ENCODE peak calls at places on chromosomes 3 and 15, in four cellular contexts. One of them, this sample, is unnamed.

GRCh38 chr3:197022405-197023231 is 7.0 kb downstream of the MELTF start:
- DNase-seq in posterior cingulate gyrus: peak
- DNase-seq in left colon: no peak
- DNase-seq in DMS79: no peak
- DNase-seq in this sample: no peak

GRCh38 chr3:126081618-126082333 is 2.1 kb downstream of the SLC41A3 start:
- DNase-seq in posterior cingulate gyrus: no peak
- DNase-seq in left colon: no peak
- DNase-seq in DMS79: no peak
- DNase-seq in this sample: peak

GRCh38 chr3:14787630-14788029 is 31.1 kb upstream of the FGD5 start:
- DNase-seq in posterior cingulate gyrus: no peak
- DNase-seq in left colon: no peak
- DNase-seq in DMS79: no peak
- DNase-seq in this sample: no peak

GRCh38 chr3:45992133-45992729 is 3.4 kb downstream of the FYCO1 start:
- DNase-seq in posterior cingulate gyrus: no peak
- DNase-seq in left colon: no peak
- DNase-seq in DMS79: no peak
- DNase-seq in this sample: no peak

GRCh38 chr3:183156266-183156665 is 6.3 kb downstream of the LAMP3 start:
- DNase-seq in posterior cingulate gyrus: no peak
- DNase-seq in left colon: no peak
- DNase-seq in DMS79: no peak
- DNase-seq in this sample: no peak

GRCh38 chr3:187196573-187197094 is 652 bp upstream of the RTP1 start:
- DNase-seq in posterior cingulate gyrus: no peak
- DNase-seq in left colon: no peak
- DNase-seq in DMS79: no peak
- DNase-seq in this sample: no peak

GRCh38 chr3:32460031-32460749 is 42.5 kb downstream of the CMTM6 start:
- DNase-seq in posterior cingulate gyrus: no peak
- DNase-seq in left colon: no peak
- DNase-seq in DMS79: peak
- DNase-seq in this sample: no peak

GRCh38 chr15:63234479-63234878 is 42.9 kb upstream of the APH1B start:
- DNase-seq in posterior cingulate gyrus: no peak
- DNase-seq in left colon: peak
- DNase-seq in DMS79: no peak
- DNase-seq in this sample: no peak

GRCh38 chr3:123290107-123290930 is 88.6 kb downstream of the SEC22A start:
- DNase-seq in posterior cingulate gyrus: no peak
- DNase-seq in left colon: no peak
- DNase-seq in DMS79: no peak
- DNase-seq in this sample: no peak

GRCh38 chr15:58748787-58749531 is 548 bp downstream of the ADAM10 start:
- DNase-seq in posterior cingulate gyrus: peak
- DNase-seq in left colon: peak
- DNase-seq in DMS79: no peak
- DNase-seq in this sample: no peak

GRCh38 chr15:35736150-35736549 is 190.2 kb upstream of the DPH6 start:
- DNase-seq in posterior cingulate gyrus: no peak
- DNase-seq in left colon: no peak
- DNase-seq in DMS79: no peak
- DNase-seq in this sample: no peak

GRCh38 chr15:25180606-25181289 is 226.0 kb downstream of the SNRPN start:
- DNase-seq in posterior cingulate gyrus: no peak
- DNase-seq in left colon: peak
- DNase-seq in DMS79: no peak
- DNase-seq in this sample: no peak

GRCh38 chr3:61903931-61904657 is 342.7 kb downstream of the PTPRG start:
- DNase-seq in posterior cingulate gyrus: no peak
- DNase-seq in left colon: peak
- DNase-seq in DMS79: peak
- DNase-seq in this sample: no peak

GRCh38 chr3:33438284-33438668 is 1.9 kb downstream of the UBP1 start:
- DNase-seq in posterior cingulate gyrus: no peak
- DNase-seq in left colon: no peak
- DNase-seq in DMS79: no peak
- DNase-seq in this sample: no peak

GRCh38 chr15:92638291-92638708 is 17.3 kb downstream of the FAM174B start:
- DNase-seq in posterior cingulate gyrus: no peak
- DNase-seq in left colon: peak
- DNase-seq in DMS79: peak
- DNase-seq in this sample: no peak

GRCh38 chr3:142124243-142124642 is 25.1 kb downstream of the TFDP2 start:
- DNase-seq in posterior cingulate gyrus: no peak
- DNase-seq in left colon: no peak
- DNase-seq in DMS79: no peak
- DNase-seq in this sample: no peak

GRCh38 chr15:34512628-34513027 is 70.8 kb downstream of the GOLGA8B start:
- DNase-seq in posterior cingulate gyrus: no peak
- DNase-seq in left colon: no peak
- DNase-seq in DMS79: no peak
- DNase-seq in this sample: no peak

GRCh38 chr3:31777887-31778286 is 203.2 kb downstream of the OSBPL10 start:
- DNase-seq in posterior cingulate gyrus: no peak
- DNase-seq in left colon: no peak
- DNase-seq in DMS79: no peak
- DNase-seq in this sample: no peak

GRCh38 chr3:57434041-57434440 is 110.1 kb downstream of the DNAH12 start:
- DNase-seq in posterior cingulate gyrus: no peak
- DNase-seq in left colon: no peak
- DNase-seq in DMS79: no peak
- DNase-seq in this sample: no peak

GRCh38 chr15:99149366-99149765 is 44.5 kb downstream of the SYNM start:
- DNase-seq in posterior cingulate gyrus: no peak
- DNase-seq in left colon: no peak
- DNase-seq in DMS79: no peak
- DNase-seq in this sample: no peak

GRCh38 chr3:57060089-57060829 is at the start of gene SPATA12:
- DNase-seq in posterior cingulate gyrus: peak
- DNase-seq in left colon: peak
- DNase-seq in DMS79: no peak
- DNase-seq in this sample: peak

GRCh38 chr3:110070539-110070916 is 733.2 kb upstream of the DPPA4 start:
- DNase-seq in posterior cingulate gyrus: no peak
- DNase-seq in left colon: no peak
- DNase-seq in DMS79: no peak
- DNase-seq in this sample: no peak

GRCh38 chr3:17156864-17157263 is 272.1 kb downstream of the PLCL2 start:
- DNase-seq in posterior cingulate gyrus: no peak
- DNase-seq in left colon: no peak
- DNase-seq in DMS79: no peak
- DNase-seq in this sample: no peak

GRCh38 chr3:188126931-188127330 is 27.0 kb upstream of the LPP start:
- DNase-seq in posterior cingulate gyrus: no peak
- DNase-seq in left colon: no peak
- DNase-seq in DMS79: no peak
- DNase-seq in this sample: no peak

GRCh38 chr3:8667429-8668091 is 23.0 kb upstream of the SSUH2 start:
- DNase-seq in posterior cingulate gyrus: no peak
- DNase-seq in left colon: no peak
- DNase-seq in DMS79: no peak
- DNase-seq in this sample: no peak

GRCh38 chr15:101542306-101543025 is 53.0 kb upstream of the PCSK6 start:
- DNase-seq in posterior cingulate gyrus: no peak
- DNase-seq in left colon: no peak
- DNase-seq in DMS79: no peak
- DNase-seq in this sample: no peak

GRCh38 chr15:31102049-31102321 is 460 bp upstream of the TRPM1 start:
- DNase-seq in posterior cingulate gyrus: no peak
- DNase-seq in left colon: no peak
- DNase-seq in DMS79: no peak
- DNase-seq in this sample: no peak

GRCh38 chr3:46477145-46477544 is 12.4 kb upstream of the LTF start:
- DNase-seq in posterior cingulate gyrus: no peak
- DNase-seq in left colon: no peak
- DNase-seq in DMS79: no peak
- DNase-seq in this sample: no peak

This sample was measured in 8988T.